ENCODE peak calls at places on chromosomes 5 and 9, in four cellular contexts. R, T, A and K are unnamed samples.

GRCh38 chr9:13354733-13355132 is 75.2 kb upstream of the MPDZ start:
- DNase-seq in R (no peak), T (peak; percentile 29), A (no peak), K (no peak)

GRCh38 chr5:2750026-2750757 is 1.3 kb downstream of the IRX2 start:
- DNase-seq in R (no peak), T (no peak), A (no peak), K (no peak)

GRCh38 chr5:54207566-54207965 is 102.8 kb downstream of the ARL15 start:
- DNase-seq in R (no peak), T (no peak), A (no peak), K (no peak)

GRCh38 chr5:164742025-164742424 is 1236.6 kb downstream of the MAT2B start:
- DNase-seq in R (no peak), T (no peak), A (no peak), K (no peak)

GRCh38 chr9:127520941-127521918 is 69.9 kb downstream of the LRSAM1 start:
- DNase-seq in R (no peak), T (peak; percentile 83), A (no peak), K (no peak)

GRCh38 chr5:10736354-10736753 is 24.7 kb downstream of the DAP start:
- DNase-seq in R (no peak), T (no peak), A (no peak), K (no peak)

GRCh38 chr5:68711311-68712200 is 382.3 kb upstream of the SLC30A5 start:
- DNase-seq in R (no peak), T (no peak), A (no peak), K (no peak)

GRCh38 chr9:84697494-84698114 is 28.1 kb downstream of the NTRK2 start:
- DNase-seq in R (peak; percentile 47), T (peak; percentile 6), A (peak; percentile 22), K (peak; percentile 11)

GRCh38 chr9:131951905-131952304 is 127.8 kb downstream of the MED27 start:
- DNase-seq in R (no peak), T (peak; percentile 35), A (no peak), K (no peak)

GRCh38 chr9:227882-228281 is 13.2 kb downstream of the DOCK8 start:
- DNase-seq in R (no peak), T (no peak), A (no peak), K (no peak)

GRCh38 chr5:160310140-160310909 is 2.0 kb downstream of the CCNJL start:
- DNase-seq in R (no peak), T (no peak), A (no peak), K (no peak)

GRCh38 chr5:76379316-76379715 is 23.8 kb upstream of the IQGAP2 start:
- DNase-seq in R (no peak), T (no peak), A (peak; percentile 57), K (no peak)

GRCh38 chr9:130867556-130867955 is 29.1 kb downstream of the QRFP start:
- DNase-seq in R (no peak), T (no peak), A (no peak), K (no peak)

GRCh38 chr9:83714316-83714715 is 6.6 kb upstream of the UBQLN1 start:
- DNase-seq in R (no peak), T (no peak), A (no peak), K (peak; percentile 18)

GRCh38 chr9:38443181-38443580 is 18.9 kb upstream of the IGFBPL1 start:
- DNase-seq in R (peak; percentile 76), T (peak; percentile 16), A (peak; percentile 81), K (no peak)

GRCh38 chr5:139177809-139178581 is 20.2 kb downstream of the SIL1 start:
- DNase-seq in R (no peak), T (peak; percentile 18), A (no peak), K (no peak)

GRCh38 chr9:132099741-132100407 is 20.2 kb upstream of the MED27 start:
- DNase-seq in R (no peak), T (peak; percentile 6), A (no peak), K (no peak)

GRCh38 chr9:129185991-129186390 is 7.9 kb upstream of the IER5L start:
- DNase-seq in R (no peak), T (peak; percentile 17), A (no peak), K (peak; percentile 27)

GRCh38 chr5:172144931-172145869 is 42.8 kb downstream of the STK10 start:
- DNase-seq in R (no peak), T (no peak), A (no peak), K (no peak)

GRCh38 chr5:1111727-1112289 is at the start of gene SLC12A7:
- DNase-seq in R (peak; percentile 38), T (no peak), A (no peak), K (peak; percentile 78)

GRCh38 chr5:132773114-132773513 is 3.9 kb downstream of the SEPTIN8 start:
- DNase-seq in R (no peak), T (no peak), A (no peak), K (no peak)

GRCh38 chr9:75390951-75391350 is 302.6 kb downstream of the OSTF1 start:
- DNase-seq in R (no peak), T (no peak), A (no peak), K (no peak)

GRCh38 chr5:28324174-28324573 is 1285.8 kb upstream of the CDH9 start:
- DNase-seq in R (no peak), T (no peak), A (no peak), K (no peak)

GRCh38 chr9:13139641-13140171 is 139.8 kb downstream of the MPDZ start:
- DNase-seq in R (peak; percentile 38), T (peak; percentile 91), A (peak; percentile 3), K (no peak)

GRCh38 chr9:114950761-114951160 is 20.4 kb upstream of the TNFSF8 start:
- DNase-seq in R (no peak), T (no peak), A (no peak), K (no peak)

GRCh38 chr9:77926314-77926959 is 105.2 kb downstream of the GNAQ start:
- DNase-seq in R (peak; percentile 31), T (peak; percentile 76), A (no peak), K (no peak)

GRCh38 chr9:91180930-91181268 is 180.8 kb downstream of the AUH start:
- DNase-seq in R (no peak), T (no peak), A (no peak), K (no peak)

GRCh38 chr5:131268758-131269370 is 5.0 kb downstream of the CDC42SE2 start:
- DNase-seq in R (no peak), T (peak; percentile 52), A (no peak), K (no peak)

GRCh38 chr9:20872340-20872977 is 159.0 kb downstream of the HACD4 start:
- DNase-seq in R (no peak), T (peak; percentile 93), A (no peak), K (no peak)

GRCh38 chr9:20811872-20812271 is 127.8 kb downstream of the FOCAD start:
- DNase-seq in R (peak; percentile 10), T (peak; percentile 76), A (no peak), K (no peak)

GRCh38 chr9:78118742-78119473 is 87.3 kb upstream of the GNAQ start:
- DNase-seq in R (no peak), T (peak; percentile 20), A (no peak), K (no peak)

GRCh38 chr9:68643901-68644809 is 60.9 kb upstream of the PIP5K1B start:
- DNase-seq in R (no peak), T (no peak), A (no peak), K (peak; percentile 76)

GRCh38 chr5:39399135-39400036 is 25.4 kb downstream of the DAB2 start:
- DNase-seq in R (peak; percentile 89), T (peak; percentile 98), A (peak; percentile 30), K (peak; percentile 83)

GRCh38 chr5:151051066-151051930 is 29.5 kb downstream of the TNIP1 start:
- DNase-seq in R (peak; percentile 83), T (peak; percentile 75), A (peak; percentile 68), K (peak; percentile 85)

GRCh38 chr5:160508780-160509361 is 87.2 kb downstream of the PTTG1 start:
- DNase-seq in R (peak; percentile 78), T (peak; percentile 83), A (peak; percentile 76), K (peak; percentile 84)

GRCh38 chr5:139748505-139748826 is 47.1 kb upstream of the PSD2 start:
- DNase-seq in R (no peak), T (no peak), A (no peak), K (no peak)

GRCh38 chr9:100774962-100775361 is 197.1 kb downstream of the CAVIN4 start:
- DNase-seq in R (no peak), T (no peak), A (no peak), K (no peak)
- TF ChIP-seq MAZ in R (no peak), T (no peak), A (no peak), K (no peak)

GRCh38 chr5:56346717-56347116 is 113.6 kb upstream of the ANKRD55 start:
- DNase-seq in R (no peak), T (no peak), A (no peak), K (no peak)

GRCh38 chr5:56349461-56349860 is 116.3 kb upstream of the ANKRD55 start:
- DNase-seq in R (no peak), T (no peak), A (no peak), K (no peak)

GRCh38 chr5:56350030-56350594 is 117.0 kb upstream of the ANKRD55 start:
- DNase-seq in R (no peak), T (no peak), A (peak; percentile 15), K (no peak)

GRCh38 chr5:56352808-56353590 is 119.9 kb upstream of the ANKRD55 start:
- DNase-seq in R (no peak), T (no peak), A (no peak), K (no peak)

DNA sequence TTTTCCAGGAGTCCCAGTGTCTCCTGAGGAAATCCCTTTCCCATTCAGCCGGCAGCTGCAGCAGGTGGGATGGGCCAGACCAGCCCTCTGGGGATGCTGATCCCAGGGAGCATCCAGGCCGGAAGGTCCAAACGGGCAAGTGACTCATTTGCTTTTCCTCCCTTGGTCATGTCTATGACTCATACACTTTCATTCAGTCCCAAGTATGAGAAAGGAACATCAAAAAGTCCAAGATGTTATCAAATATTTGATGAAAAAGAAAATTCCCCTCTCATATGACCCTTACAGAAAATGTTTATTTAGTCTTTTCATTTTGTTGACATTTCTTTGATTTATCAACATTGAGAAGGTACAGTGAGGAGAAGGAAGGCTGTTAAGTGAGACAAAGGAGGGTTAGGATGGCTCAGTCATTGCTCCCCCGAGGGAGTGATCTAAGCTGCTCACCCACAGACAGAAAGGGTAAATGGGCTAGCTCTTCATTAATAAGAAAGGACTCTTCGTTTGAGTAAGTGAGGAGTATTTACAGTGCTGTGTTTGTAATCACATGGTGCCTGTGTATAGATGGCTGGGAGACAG is 117.6 kb upstream of the ANKRD55 start:
- DNase-seq in R (peak; percentile 96), T (peak; percentile 96), A (peak; percentile 92), K (peak; percentile 21)
- TF ChIP-seq MAZ in R (no peak), T (no peak), A (no peak), K (no peak)

GRCh38 chr9:121269888-121270254 is 1.9 kb downstream of the GSN start:
- DNase-seq in R (no peak), T (no peak), A (no peak), K (no peak)
- TF ChIP-seq MAZ in R (no peak), T (no peak), A (no peak), K (no peak)

GRCh38 chr9:73738741-73739530 is 587.3 kb downstream of the ANXA1 start:
- DNase-seq in R (no peak), T (no peak), A (no peak), K (no peak)

GRCh38 chr9:73741316-73741715 is 589.7 kb downstream of the ANXA1 start:
- DNase-seq in R (no peak), T (no peak), A (no peak), K (no peak)

GRCh38 chr9:73736266-73736665 is 584.6 kb downstream of the ANXA1 start:
- DNase-seq in R (no peak), T (no peak), A (no peak), K (no peak)
- TF ChIP-seq MAZ in R (no peak), T (no peak), A (no peak), K (no peak)